ENCODE peak calls at places on chromosomes 16 and 17, in nine cellular contexts. T is ovary; M is kidney tubule cell; Y is activated naive CD4-positive, alpha-beta T cell; D is right cardiac atrium; H is NCI-H2171 treated with DMSO at 0.1 percent for 48 hours; W is fibroblast of the conjunctiva; P is IMR-90; F is AG04449. B is an unnamed sample.

GRCh38 chr16:16148755-16149154 is 74.5 kb downstream of the ABCC6 start:
- DNase-seq in M (peak), W (no peak), T (peak), H (no peak), D (no peak), F (no peak), Y (no peak), P (no peak), B (no peak)

GRCh38 chr16:89094252-89094901 is 725 bp downstream of the ACSF3 start:
- DNase-seq in D (no peak), H (no peak), P (no peak), F (no peak), M (peak), W (no peak), Y (no peak), T (no peak), B (no peak)

GRCh38 chr16:57331355-57331754 is 27.2 kb upstream of the CCL22 start:
- DNase-seq in T (no peak), Y (no peak), F (no peak), D (no peak), W (no peak), P (no peak), H (no peak), M (no peak), B (no peak)

GRCh38 chr17:54426287-54426886 is 474.3 kb upstream of the TOM1L1 start:
- DNase-seq in W (no peak), H (peak), F (no peak), T (no peak), Y (no peak), D (no peak), M (peak), P (no peak), B (no peak)

GRCh38 chr16:85202631-85203461 is 90.6 kb upstream of the CIBAR2 start:
- DNase-seq in T (peak), F (no peak), P (peak), Y (no peak), M (no peak), H (peak), W (peak), D (peak), B (no peak)

GRCh38 chr16:67208525-67208896 is 9.6 kb downstream of the ELMO3 start:
- DNase-seq in W (no peak), T (no peak), P (no peak), F (no peak), Y (no peak), M (no peak), H (no peak), D (peak), B (no peak)

GRCh38 chr17:68260051-68260762 is 12.4 kb downstream of the AMZ2 start:
- DNase-seq in T (no peak), P (no peak), M (peak), H (peak), D (no peak), W (no peak), Y (no peak), F (no peak), B (no peak)

GRCh38 chr17:8187517-8188407 is 2.2 kb downstream of the BORCS6 start:
- DNase-seq in T (peak), W (peak), F (peak), H (peak), P (peak), Y (peak), M (peak), D (peak), B (peak)

GRCh38 chr17:76036497-76037380 is 9.6 kb upstream of the EVPL start:
- DNase-seq in W (no peak), P (peak), T (peak), F (no peak), Y (no peak), H (no peak), D (no peak), M (no peak), B (no peak)

GRCh38 chr17:82006468-82007227 is 16.0 kb downstream of the CENPX start:
- DNase-seq in W (peak), Y (no peak), T (no peak), P (peak), D (no peak), M (no peak), H (no peak), F (no peak), B (no peak)

GRCh38 chr17:35774499-35774898 is 13.8 kb downstream of the C17orf50 start:
- DNase-seq in P (peak), F (no peak), H (no peak), M (no peak), W (peak), Y (no peak), T (peak), D (peak), B (no peak)

GRCh38 chr16:57409870-57410585 is 5.5 kb downstream of the CCL17 start:
- DNase-seq in T (no peak), F (no peak), H (no peak), D (peak), Y (no peak), W (no peak), M (no peak), P (no peak), B (no peak)

GRCh38 chr16:77064037-77064436 is 127.0 kb upstream of the MON1B start:
- DNase-seq in H (no peak), T (no peak), P (no peak), M (no peak), W (no peak), F (no peak), D (no peak), Y (no peak), B (no peak)

GRCh38 chr16:74738816-74739215 is 35.8 kb downstream of the FA2H start:
- DNase-seq in H (no peak), W (no peak), F (no peak), D (no peak), P (no peak), T (no peak), Y (no peak), M (no peak), B (no peak)

GRCh38 chr17:17109896-17110295 is 67.6 kb downstream of the MPRIP start:
- DNase-seq in F (no peak), D (peak), Y (no peak), T (no peak), M (peak), H (no peak), P (no peak), W (no peak), B (peak)

GRCh38 chr17:43114101-43114691 is 11.0 kb downstream of the BRCA1 start:
- DNase-seq in T (no peak), P (no peak), Y (no peak), W (no peak), D (no peak), F (no peak), H (no peak), M (peak), B (no peak)

GRCh38 chr16:23784811-23785447 is 30.1 kb downstream of the CHP2 start:
- DNase-seq in W (no peak), F (no peak), D (no peak), P (peak), T (no peak), H (no peak), Y (no peak), M (peak), B (no peak)

GRCh38 chr17:73291260-73291801 is 20.5 kb downstream of the CDC42EP4 start:
- DNase-seq in P (peak), M (peak), Y (no peak), T (peak), H (no peak), W (peak), D (peak), F (no peak), B (no peak)

GRCh38 chr17:72602517-72603345 is 481.9 kb downstream of the SOX9 start:
- DNase-seq in M (peak), H (no peak), P (peak), W (no peak), F (peak), D (no peak), T (no peak), Y (no peak), B (no peak)

GRCh38 chr17:56819431-56820145 is 14.1 kb downstream of the C17orf67 start:
- DNase-seq in Y (peak), P (peak), M (peak), T (peak), H (peak), F (no peak), W (peak), D (peak), B (peak)

GRCh38 chr17:12053552-12053951 is 32.9 kb downstream of the MAP2K4 start:
- DNase-seq in M (no peak), T (no peak), W (no peak), Y (no peak), D (no peak), H (no peak), F (no peak), P (no peak), B (no peak)

GRCh38 chr16:1105888-1106620 is 10.0 kb upstream of the C1QTNF8 start:
- DNase-seq in D (peak), Y (peak), P (peak), T (peak), H (peak), M (peak), F (no peak), W (peak), B (no peak)

GRCh38 chr17:4559851-4560820 is at the start of gene GGT6:
- DNase-seq in H (peak), T (peak), W (no peak), Y (no peak), D (peak), F (no peak), P (no peak), M (no peak), B (no peak)

GRCh38 chr17:20009052-20009301 is 182 bp upstream of the SPECC1 start:
- DNase-seq in M (no peak), Y (no peak), W (peak), T (no peak), F (no peak), H (no peak), D (no peak), P (no peak), B (no peak)

GRCh38 chr17:65552214-65552613 is 9.2 kb downstream of the AXIN2 start:
- DNase-seq in T (no peak), Y (no peak), W (no peak), P (no peak), F (no peak), H (no peak), M (no peak), D (no peak), B (no peak)

GRCh38 chr16:56382459-56382858 is 42.9 kb downstream of the AMFR start:
- DNase-seq in D (no peak), Y (no peak), F (no peak), H (no peak), W (no peak), M (no peak), P (no peak), T (no peak), B (no peak)

GRCh38 chr17:61589990-61590389 is 1.0 kb downstream of the NACA2 start:
- DNase-seq in T (no peak), M (no peak), Y (no peak), H (no peak), P (no peak), F (no peak), W (no peak), D (no peak), B (no peak)

GRCh38 chr16:8589293-8590160 is 784 bp downstream of the TMEM114 start:
- DNase-seq in H (no peak), T (no peak), P (no peak), M (no peak), D (no peak), F (no peak), Y (no peak), W (no peak), B (no peak)

GRCh38 chr17:37273419-37274051 is 102.2 kb upstream of the C17orf78 start:
- DNase-seq in D (no peak), F (no peak), Y (no peak), P (peak), M (no peak), T (no peak), H (peak), W (peak), B (no peak)

GRCh38 chr16:87434146-87434667 is 42.1 kb downstream of the MAP1LC3B start:
- DNase-seq in P (no peak), D (peak), M (no peak), Y (no peak), T (no peak), F (no peak), W (no peak), H (no peak), B (no peak)

GRCh38 chr16:24010440-24011089 is 174.8 kb downstream of the PRKCB start:
- DNase-seq in H (no peak), D (peak), T (peak), F (peak), W (peak), M (peak), Y (peak), P (peak), B (peak)

B was measured in central memory CD8-positive, alpha-beta T cell.